ENCODE peak calls at places on chromosomes 13 and 19, in four cellular contexts. One of them, this sample, is unnamed.

GRCh38 chr13:27820524-27821482 is 28.5 kb downstream of the GSX1 start:
- DNase-seq in WTC11: peak
- DNase-seq in IMR-90: no peak
- DNase-seq in A549: no peak
- DNase-seq in this sample: no peak

GRCh38 chr13:114146629-114147028 is 14.2 kb upstream of the RASA3 start:
- DNase-seq in WTC11: peak
- DNase-seq in A549: peak
- DNase-seq in IMR-90: no peak
- DNase-seq in this sample: peak

GRCh38 chr13:53408847-53409568 is 380.4 kb downstream of the OLFM4 start:
- DNase-seq in WTC11: no peak
- DNase-seq in IMR-90: no peak
- DNase-seq in A549: no peak
- DNase-seq in this sample: no peak

GRCh38 chr19:704447-704741 is 4.3 kb upstream of the PALM start:
- DNase-seq in WTC11: no peak
- DNase-seq in IMR-90: no peak
- DNase-seq in A549: no peak
- DNase-seq in this sample: no peak

GRCh38 chr19:748274-748598 is 2.7 kb upstream of the MISP start:
- DNase-seq in A549: no peak
- DNase-seq in WTC11: no peak
- DNase-seq in IMR-90: no peak
- DNase-seq in this sample: no peak

GRCh38 chr13:44431150-44431549 is 57.5 kb downstream of the SERP2 start:
- DNase-seq in IMR-90: no peak
- DNase-seq in WTC11: no peak
- DNase-seq in A549: no peak
- DNase-seq in this sample: peak

GRCh38 chr13:100513987-100514670 is 74.5 kb downstream of the GGACT start:
- DNase-seq in A549: no peak
- DNase-seq in IMR-90: no peak
- DNase-seq in WTC11: no peak
- DNase-seq in this sample: no peak

GRCh38 chr13:75860935-75861334 is 224.8 kb downstream of the LMO7 start:
- DNase-seq in A549: no peak
- DNase-seq in WTC11: no peak
- DNase-seq in IMR-90: peak
- DNase-seq in this sample: no peak

GRCh38 chr13:53001444-53001843 is 27.2 kb upstream of the OLFM4 start:
- DNase-seq in WTC11: no peak
- DNase-seq in IMR-90: no peak
- DNase-seq in A549: no peak
- DNase-seq in this sample: no peak

GRCh38 chr19:33774751-33775150 is 21.9 kb upstream of the KCTD15 start:
- DNase-seq in WTC11: no peak
- DNase-seq in IMR-90: no peak
- DNase-seq in A549: no peak
- DNase-seq in this sample: no peak

GRCh38 chr19:30567535-30568232 is 195.5 kb downstream of the ZNF536 start:
- DNase-seq in WTC11: no peak
- DNase-seq in IMR-90: no peak
- DNase-seq in A549: no peak
- DNase-seq in this sample: no peak

GRCh38 chr19:6396305-6396704 is 3.3 kb upstream of the GTF2F1 start:
- DNase-seq in IMR-90: no peak
- DNase-seq in A549: no peak
- DNase-seq in WTC11: no peak
- DNase-seq in this sample: no peak

GRCh38 chr13:68176486-68176885 is 946.4 kb upstream of the PCDH9 start:
- DNase-seq in IMR-90: peak
- DNase-seq in A549: no peak
- DNase-seq in WTC11: no peak
- DNase-seq in this sample: no peak

GRCh38 chr13:20359335-20359734 is 127.2 kb upstream of the GJB6 start:
- DNase-seq in A549: peak
- DNase-seq in WTC11: no peak
- DNase-seq in IMR-90: peak
- DNase-seq in this sample: no peak

GRCh38 chr13:93776936-93777335 is 550.3 kb downstream of the GPC6 start:
- DNase-seq in A549: no peak
- DNase-seq in WTC11: no peak
- DNase-seq in IMR-90: peak
- DNase-seq in this sample: no peak

GRCh38 chr13:113956571-113956970 is 17.3 kb downstream of the C13orf46 start:
- DNase-seq in A549: no peak
- DNase-seq in WTC11: no peak
- DNase-seq in IMR-90: no peak
- DNase-seq in this sample: no peak

GRCh38 chr19:11995174-11995573 is 30.3 kb downstream of the ZNF763 start:
- DNase-seq in WTC11: no peak
- DNase-seq in IMR-90: peak
- DNase-seq in A549: no peak
- DNase-seq in this sample: no peak

GRCh38 chr19:32750441-32751055 is 31.0 kb downstream of the TDRD12 start:
- DNase-seq in A549: no peak
- DNase-seq in WTC11: no peak
- DNase-seq in IMR-90: no peak
- DNase-seq in this sample: no peak

GRCh38 chr13:23349127-23349897 is 84.2 kb downstream of the SACS start:
- DNase-seq in WTC11: no peak
- DNase-seq in A549: no peak
- DNase-seq in IMR-90: no peak
- DNase-seq in this sample: no peak

GRCh38 chr13:21033866-21034601 is 27.4 kb downstream of the LATS2 start:
- DNase-seq in IMR-90: no peak
- DNase-seq in WTC11: no peak
- DNase-seq in A549: no peak
- DNase-seq in this sample: no peak

GRCh38 chr13:25372275-25373081 is 704 bp downstream of the ATP8A2 start:
- DNase-seq in WTC11: peak
- DNase-seq in IMR-90: no peak
- DNase-seq in A549: no peak
- DNase-seq in this sample: peak

GRCh38 chr13:111845621-111846351 is 221.2 kb upstream of the SOX1 start:
- DNase-seq in IMR-90: no peak
- DNase-seq in WTC11: peak
- DNase-seq in A549: no peak
- DNase-seq in this sample: peak

GRCh38 chr19:12139309-12139708 is 841 bp downstream of the ZNF20 start:
- DNase-seq in WTC11: no peak
- DNase-seq in A549: no peak
- DNase-seq in IMR-90: peak
- DNase-seq in this sample: no peak

GRCh38 chr19:21143846-21144245 is 2.0 kb downstream of the ZNF431 start:
- DNase-seq in WTC11: no peak
- DNase-seq in IMR-90: no peak
- DNase-seq in A549: no peak
- DNase-seq in this sample: no peak

GRCh38 chr13:52103386-52103785 is 25.5 kb downstream of the NEK5 start:
- DNase-seq in WTC11: no peak
- DNase-seq in IMR-90: no peak
- DNase-seq in A549: no peak
- DNase-seq in this sample: no peak

GRCh38 chr19:1229837-1230584 is 7.8 kb downstream of the CBARP start:
- DNase-seq in IMR-90: no peak
- DNase-seq in A549: no peak
- DNase-seq in WTC11: no peak
- DNase-seq in this sample: no peak

GRCh38 chr13:109256866-109257760 is 529.3 kb downstream of the IRS2 start:
- DNase-seq in A549: peak
- DNase-seq in IMR-90: peak
- DNase-seq in WTC11: no peak
- DNase-seq in this sample: no peak

GRCh38 chr19:19502808-19503602 is 12.3 kb downstream of the TSSK6 start:
- DNase-seq in WTC11: no peak
- DNase-seq in IMR-90: no peak
- DNase-seq in A549: no peak
- DNase-seq in this sample: no peak

GRCh38 chr13:56700324-56700723 is 440.4 kb upstream of the PRR20A start:
- DNase-seq in WTC11: no peak
- DNase-seq in A549: no peak
- DNase-seq in IMR-90: no peak
- DNase-seq in this sample: no peak

GRCh38 chr13:93621966-93622365 is 395.4 kb downstream of the GPC6 start:
- DNase-seq in IMR-90: no peak
- DNase-seq in A549: no peak
- DNase-seq in WTC11: no peak
- DNase-seq in this sample: no peak

GRCh38 chr13:27481766-27482165 is 31.4 kb upstream of the MTIF3 start:
- DNase-seq in WTC11: peak
- DNase-seq in IMR-90: peak
- DNase-seq in A549: peak
- DNase-seq in this sample: peak

GRCh38 chr13:72221276-72221962 is 354.4 kb upstream of the DACH1 start:
- DNase-seq in WTC11: peak
- DNase-seq in A549: peak
- DNase-seq in IMR-90: no peak
- DNase-seq in this sample: peak

GRCh38 chr13:91181892-91182291 is 165.6 kb upstream of the MIR17HG start:
- DNase-seq in IMR-90: no peak
- DNase-seq in WTC11: no peak
- DNase-seq in A549: no peak
- DNase-seq in this sample: no peak

GRCh38 chr13:41413907-41414306 is 43.4 kb upstream of the RGCC start:
- DNase-seq in A549: no peak
- DNase-seq in IMR-90: no peak
- DNase-seq in WTC11: no peak
- DNase-seq in this sample: no peak

GRCh38 chr19:46913852-46914430 is 53.1 kb downstream of the ARHGAP35 start:
- DNase-seq in IMR-90: peak
- DNase-seq in WTC11: no peak
- DNase-seq in A549: peak
- DNase-seq in this sample: no peak

GRCh38 chr19:40453151-40453735 is 9.1 kb upstream of the SERTAD3 start:
- DNase-seq in IMR-90: no peak
- DNase-seq in A549: no peak
- DNase-seq in WTC11: no peak
- DNase-seq in this sample: no peak

GRCh38 chr13:99034333-99035085 is 56.6 kb upstream of the DOCK9 start:
- DNase-seq in A549: no peak
- DNase-seq in WTC11: no peak
- DNase-seq in IMR-90: no peak
- DNase-seq in this sample: no peak
- TF ChIP-seq USF2 in A549: no peak
- TF ChIP-seq USF2 in WTC11: no peak
- TF ChIP-seq USF2 in IMR-90: no peak
- TF ChIP-seq USF2 in this sample: no peak

GRCh38 chr19:54478677-54479266 is 5.7 kb upstream of the CDC42EP5 start:
- DNase-seq in WTC11: peak
- DNase-seq in IMR-90: peak
- DNase-seq in A549: no peak
- DNase-seq in this sample: no peak
- TF ChIP-seq USF2 in WTC11: no peak
- TF ChIP-seq USF2 in IMR-90: no peak
- TF ChIP-seq USF2 in A549: no peak
- TF ChIP-seq USF2 in this sample: no peak

DNA sequence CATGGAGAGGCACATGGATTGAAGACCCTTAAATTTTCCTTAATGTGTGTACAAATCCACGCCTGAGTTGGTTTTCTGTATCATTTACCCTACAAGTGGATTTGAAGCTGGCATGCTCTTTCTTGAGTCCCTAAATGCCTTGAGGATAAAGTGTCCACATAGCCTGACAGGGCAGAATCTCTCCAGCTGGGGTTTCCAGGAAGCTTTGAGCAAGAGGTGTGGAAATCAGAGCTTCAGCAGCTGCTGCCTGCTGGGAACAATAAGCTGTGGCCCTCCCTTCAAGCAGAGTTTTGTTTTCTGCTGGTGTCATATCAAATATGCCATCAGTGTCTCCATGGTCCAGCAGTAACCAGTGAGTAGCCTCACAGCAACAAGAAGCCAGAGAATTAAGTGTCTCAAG is 120.3 kb upstream of the SERTM1 start:
- DNase-seq in A549: no peak
- DNase-seq in WTC11: no peak
- DNase-seq in IMR-90: no peak
- DNase-seq in this sample: no peak
- TF ChIP-seq USF2 in A549: no peak
- TF ChIP-seq USF2 in WTC11: no peak
- TF ChIP-seq USF2 in IMR-90: no peak
- TF ChIP-seq USF2 in this sample: no peak

GRCh38 chr19:14138576-14139265 is 2.3 kb upstream of the ASF1B start:
- DNase-seq in A549: no peak
- DNase-seq in IMR-90: peak
- DNase-seq in WTC11: no peak
- DNase-seq in this sample: no peak

GRCh38 chr19:14139944-14140343 is 3.6 kb upstream of the ASF1B start:
- DNase-seq in IMR-90: no peak
- DNase-seq in A549: no peak
- DNase-seq in WTC11: no peak
- DNase-seq in this sample: no peak

GRCh38 chr19:14136509-14137281 is at the start of gene ASF1B:
- DNase-seq in A549: peak
- DNase-seq in IMR-90: peak
- DNase-seq in WTC11: peak
- DNase-seq in this sample: peak

GRCh38 chr19:14135985-14136508 is 342 bp downstream of the ASF1B start:
- DNase-seq in WTC11: no peak
- DNase-seq in A549: no peak
- DNase-seq in IMR-90: no peak
- DNase-seq in this sample: no peak

DNA sequence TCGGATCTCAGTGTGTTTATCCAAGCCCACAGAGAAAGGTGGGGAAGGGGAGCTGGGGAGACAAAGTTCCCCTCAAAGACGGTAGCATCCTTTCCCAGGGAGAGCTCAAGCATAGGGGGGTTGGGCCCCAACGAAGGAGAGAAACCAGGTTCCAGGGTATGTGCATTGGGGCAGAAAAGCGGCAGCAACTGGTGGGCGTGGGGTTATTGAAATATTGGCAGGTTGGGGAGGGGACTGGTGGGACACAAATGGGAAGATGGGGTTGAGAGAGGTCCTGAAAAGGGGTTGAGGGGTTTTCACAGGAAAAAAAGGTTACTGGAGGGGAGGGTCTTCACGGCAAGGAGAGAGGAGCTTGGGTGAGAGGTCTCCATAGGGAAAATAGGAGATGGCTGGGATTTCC is 1.0 kb downstream of the ASF1B start:
- DNase-seq in IMR-90: no peak
- DNase-seq in WTC11: no peak
- DNase-seq in A549: no peak
- DNase-seq in this sample: no peak
- TF ChIP-seq USF2 in IMR-90: no peak
- TF ChIP-seq USF2 in WTC11: no peak
- TF ChIP-seq USF2 in A549: no peak
- TF ChIP-seq USF2 in this sample: no peak

This sample was measured in H1.